ENCODE peak calls at places on chromosomes 16 and 17, in six cellular contexts. One of them, this sample, is unnamed.

GRCh38 chr17:30232015-30232821 is 3.3 kb downstream of the SLC6A4 start:
- DNase-seq in prostate gland: no peak
- DNase-seq in sigmoid colon: no peak
- DNase-seq in GM23338: no peak
- DNase-seq in transverse colon: no peak
- DNase-seq in H1: no peak
- DNase-seq in this sample: no peak

GRCh38 chr16:85350973-85351372 is 238.7 kb upstream of the CIBAR2 start:
- DNase-seq in prostate gland: peak; percentile 98
- DNase-seq in sigmoid colon: peak; percentile 98
- DNase-seq in GM23338: no peak
- DNase-seq in transverse colon: peak; percentile 93
- DNase-seq in H1: no peak
- DNase-seq in this sample: no peak

GRCh38 chr16:85171809-85172464 is 59.7 kb upstream of the CIBAR2 start:
- DNase-seq in prostate gland: no peak
- DNase-seq in sigmoid colon: no peak
- DNase-seq in GM23338: no peak
- DNase-seq in transverse colon: no peak
- DNase-seq in H1: no peak
- DNase-seq in this sample: no peak

GRCh38 chr16:13143551-13143950 is 242.2 kb downstream of the SHISA9 start:
- DNase-seq in prostate gland: no peak
- DNase-seq in sigmoid colon: no peak
- DNase-seq in GM23338: no peak
- DNase-seq in transverse colon: no peak
- DNase-seq in H1: no peak
- DNase-seq in this sample: no peak

GRCh38 chr17:63550816-63551639 is 751 bp downstream of the DCAF7 start:
- DNase-seq in prostate gland: no peak
- DNase-seq in sigmoid colon: no peak
- DNase-seq in GM23338: peak; percentile 56
- DNase-seq in transverse colon: peak; percentile 23
- DNase-seq in H1: no peak
- DNase-seq in this sample: no peak

GRCh38 chr16:31108035-31108793 is at the start of gene BCKDK:
- DNase-seq in prostate gland: peak; percentile 39
- DNase-seq in sigmoid colon: peak; percentile 88
- DNase-seq in GM23338: peak; percentile 85
- DNase-seq in transverse colon: peak; percentile 77
- DNase-seq in H1: no peak
- DNase-seq in this sample: peak; percentile 95

GRCh38 chr16:234468-235305 is at the start of gene FAM234A:
- DNase-seq in prostate gland: peak; percentile 94
- DNase-seq in sigmoid colon: peak; percentile 97
- DNase-seq in GM23338: peak; percentile 98
- DNase-seq in transverse colon: peak; percentile 96
- DNase-seq in H1: peak; percentile 68
- DNase-seq in this sample: peak; percentile 92

GRCh38 chr16:65698943-65699342 is 577.1 kb upstream of the CDH11 start:
- DNase-seq in prostate gland: no peak
- DNase-seq in sigmoid colon: no peak
- DNase-seq in GM23338: no peak
- DNase-seq in transverse colon: no peak
- DNase-seq in H1: no peak
- DNase-seq in this sample: no peak

GRCh38 chr17:56629450-56630187 is 36.1 kb downstream of the NOG start:
- DNase-seq in prostate gland: no peak
- DNase-seq in sigmoid colon: no peak
- DNase-seq in GM23338: peak; percentile 83
- DNase-seq in transverse colon: no peak
- DNase-seq in H1: peak; percentile 29
- DNase-seq in this sample: no peak

GRCh38 chr16:56488035-56488434 is 31.8 kb downstream of the BBS2 start:
- DNase-seq in prostate gland: no peak
- DNase-seq in sigmoid colon: no peak
- DNase-seq in GM23338: no peak
- DNase-seq in transverse colon: no peak
- DNase-seq in H1: no peak
- DNase-seq in this sample: no peak

GRCh38 chr16:55571191-55571897 is 4.9 kb downstream of the CAPNS2 start:
- DNase-seq in prostate gland: no peak
- DNase-seq in sigmoid colon: peak; percentile 18
- DNase-seq in GM23338: no peak
- DNase-seq in transverse colon: no peak
- DNase-seq in H1: no peak
- DNase-seq in this sample: no peak

GRCh38 chr17:80969030-80969673 is 22.5 kb upstream of the CHMP6 start:
- DNase-seq in prostate gland: no peak
- DNase-seq in sigmoid colon: no peak
- DNase-seq in GM23338: no peak
- DNase-seq in transverse colon: no peak
- DNase-seq in H1: no peak
- DNase-seq in this sample: no peak

GRCh38 chr17:76893623-76894358 is 25.6 kb downstream of the MGAT5B start:
- DNase-seq in prostate gland: no peak
- DNase-seq in sigmoid colon: no peak
- DNase-seq in GM23338: no peak
- DNase-seq in transverse colon: no peak
- DNase-seq in H1: no peak
- DNase-seq in this sample: no peak

GRCh38 chr17:1299729-1300579 is 20.5 kb downstream of the TRARG1 start:
- DNase-seq in prostate gland: no peak
- DNase-seq in sigmoid colon: no peak
- DNase-seq in GM23338: no peak
- DNase-seq in transverse colon: no peak
- DNase-seq in H1: no peak
- DNase-seq in this sample: no peak

GRCh38 chr16:4214215-4214621 is 27.7 kb downstream of the SRL start:
- DNase-seq in prostate gland: no peak
- DNase-seq in sigmoid colon: no peak
- DNase-seq in GM23338: no peak
- DNase-seq in transverse colon: peak; percentile 15
- DNase-seq in H1: peak; percentile 17
- DNase-seq in this sample: no peak

DNA sequence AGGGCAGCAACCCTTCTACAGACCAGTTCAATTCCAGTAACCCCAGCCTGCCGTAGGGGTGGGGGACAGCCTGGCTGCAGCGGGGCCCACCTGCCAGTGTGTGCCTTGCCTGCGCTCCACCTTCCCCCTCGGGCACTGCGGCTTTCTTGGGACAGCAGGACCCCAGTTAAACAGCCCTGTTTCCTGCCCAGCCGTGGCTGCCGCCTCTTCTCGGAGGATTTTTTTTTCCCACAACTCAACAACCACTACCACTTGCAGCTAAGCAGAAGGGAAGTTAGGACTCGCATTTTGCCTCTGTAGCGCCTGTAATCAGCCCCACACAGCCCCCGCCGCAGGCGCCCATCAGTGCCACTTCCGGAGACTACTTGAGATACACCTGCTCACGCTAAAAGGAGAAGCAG is 76.1 kb downstream of the RAI1 start:
- DNase-seq in prostate gland: no peak
- DNase-seq in sigmoid colon: no peak
- DNase-seq in GM23338: no peak
- DNase-seq in transverse colon: no peak
- DNase-seq in H1: no peak
- DNase-seq in this sample: no peak
- TF ChIP-seq POLR2AphosphoS5 in prostate gland: no peak
- TF ChIP-seq POLR2AphosphoS5 in sigmoid colon: no peak
- TF ChIP-seq POLR2AphosphoS5 in GM23338: no peak
- TF ChIP-seq POLR2AphosphoS5 in transverse colon: no peak
- TF ChIP-seq POLR2AphosphoS5 in H1: no peak
- TF ChIP-seq POLR2AphosphoS5 in this sample: no peak

GRCh38 chr17:55284944-55285339 is 20.2 kb downstream of the HLF start:
- DNase-seq in prostate gland: no peak
- DNase-seq in sigmoid colon: no peak
- DNase-seq in GM23338: no peak
- DNase-seq in transverse colon: no peak
- DNase-seq in H1: no peak
- DNase-seq in this sample: no peak

GRCh38 chr17:55284001-55284884 is 19.5 kb downstream of the HLF start:
- DNase-seq in prostate gland: no peak
- DNase-seq in sigmoid colon: no peak
- DNase-seq in GM23338: no peak
- DNase-seq in transverse colon: no peak
- DNase-seq in H1: no peak
- DNase-seq in this sample: no peak

GRCh38 chr17:55282379-55282702 is 17.6 kb downstream of the HLF start:
- DNase-seq in prostate gland: no peak
- DNase-seq in sigmoid colon: no peak
- DNase-seq in GM23338: no peak
- DNase-seq in transverse colon: no peak
- DNase-seq in H1: no peak
- DNase-seq in this sample: no peak

GRCh38 chr17:55281592-55282378 is 17.0 kb downstream of the HLF start:
- DNase-seq in prostate gland: no peak
- DNase-seq in sigmoid colon: no peak
- DNase-seq in GM23338: no peak
- DNase-seq in transverse colon: no peak
- DNase-seq in H1: no peak
- DNase-seq in this sample: no peak

DNA sequence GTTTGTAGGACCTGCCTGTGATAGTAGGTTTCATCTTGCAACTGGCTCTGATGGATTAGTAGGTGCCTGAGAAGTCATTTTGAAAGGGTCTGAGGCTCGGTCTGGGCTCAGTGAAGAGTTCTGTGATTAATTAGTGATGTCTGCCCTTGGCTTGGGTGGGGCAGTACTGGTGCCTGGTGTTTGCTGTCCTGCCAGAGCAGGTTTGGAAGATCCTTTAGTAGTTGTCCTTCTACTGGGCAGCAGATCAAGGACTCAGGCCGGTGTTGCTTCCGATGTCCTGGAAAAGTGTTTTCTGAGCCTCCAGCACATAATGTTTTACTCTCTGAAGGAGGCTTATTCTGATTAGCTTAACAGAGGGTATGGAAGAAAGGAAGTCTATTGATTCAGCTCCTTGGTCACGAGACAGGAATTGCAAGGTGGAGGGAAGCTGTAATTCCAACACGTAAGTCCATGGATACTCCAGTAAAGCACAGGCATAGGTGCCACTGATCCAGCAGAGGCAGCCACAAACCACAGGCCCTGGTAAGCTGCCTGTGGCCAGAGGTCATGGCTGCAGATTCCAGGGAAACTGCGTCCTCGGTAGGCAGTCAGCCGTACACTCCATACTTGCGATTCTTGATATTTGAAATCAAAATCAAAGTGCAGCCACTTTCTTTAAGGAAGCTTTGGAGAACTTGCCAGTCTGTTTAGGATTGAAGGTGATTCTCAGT is 18.7 kb downstream of the HLF start:
- DNase-seq in prostate gland: no peak
- DNase-seq in sigmoid colon: no peak
- DNase-seq in GM23338: no peak
- DNase-seq in transverse colon: no peak
- DNase-seq in H1: no peak
- DNase-seq in this sample: no peak
- TF ChIP-seq POLR2AphosphoS5 in prostate gland: no peak
- TF ChIP-seq POLR2AphosphoS5 in sigmoid colon: no peak
- TF ChIP-seq POLR2AphosphoS5 in GM23338: no peak
- TF ChIP-seq POLR2AphosphoS5 in transverse colon: no peak
- TF ChIP-seq POLR2AphosphoS5 in H1: no peak
- TF ChIP-seq POLR2AphosphoS5 in this sample: no peak

DNA sequence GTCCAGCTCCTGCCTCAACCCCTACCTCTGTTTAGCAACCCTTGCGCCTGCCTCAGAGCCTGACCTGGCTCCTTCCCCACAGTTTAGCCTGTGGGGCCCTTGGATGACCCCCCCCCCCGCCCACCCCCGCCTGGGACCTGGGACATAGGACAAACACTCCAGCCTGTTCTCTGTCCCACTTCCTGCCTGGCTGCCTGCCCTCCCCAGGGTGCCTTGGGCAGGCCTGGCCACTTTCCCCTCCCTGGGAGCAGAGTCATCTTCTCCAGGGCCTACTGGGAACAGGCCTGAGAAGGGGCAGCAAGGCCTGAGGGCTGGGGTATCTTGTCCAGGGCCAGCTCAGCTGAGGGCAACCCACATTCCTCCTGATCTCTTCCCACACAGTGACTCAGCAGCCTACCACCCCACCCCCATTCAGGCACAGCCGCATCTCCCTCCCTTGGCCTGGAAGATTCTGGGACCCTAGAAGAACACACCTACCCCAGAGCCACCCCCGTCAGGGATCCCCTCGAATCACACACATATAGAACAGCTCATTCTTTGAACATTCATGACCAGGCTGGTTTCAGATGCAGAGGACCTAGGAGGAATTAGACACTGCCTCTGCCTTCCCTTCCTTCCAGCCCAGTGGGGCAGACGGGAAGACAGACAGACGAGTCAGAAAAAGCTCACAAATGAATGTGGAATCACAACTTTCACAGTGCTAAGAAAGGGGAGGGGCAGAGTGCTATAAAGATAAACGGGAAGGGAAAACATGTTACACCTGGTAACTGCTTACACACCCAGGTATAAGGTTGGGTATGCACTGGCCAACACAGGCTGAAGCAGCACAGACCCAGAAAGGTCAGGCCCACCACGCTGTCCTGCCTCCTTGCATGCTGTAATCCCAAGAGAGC is 6.0 kb downstream of the FHOD1 start:
- DNase-seq in prostate gland: peak; percentile 73
- DNase-seq in sigmoid colon: no peak
- DNase-seq in GM23338: peak; percentile 36
- DNase-seq in transverse colon: peak; percentile 77
- DNase-seq in H1: no peak
- DNase-seq in this sample: no peak
- TF ChIP-seq POLR2AphosphoS5 in prostate gland: peak; percentile 49
- TF ChIP-seq POLR2AphosphoS5 in sigmoid colon: no peak
- TF ChIP-seq POLR2AphosphoS5 in GM23338: no peak
- TF ChIP-seq POLR2AphosphoS5 in transverse colon: peak; percentile 52
- TF ChIP-seq POLR2AphosphoS5 in H1: no peak
- TF ChIP-seq POLR2AphosphoS5 in this sample: no peak

GRCh38 chr17:47905221-47905733 is 9.2 kb downstream of the SP2 start:
- DNase-seq in prostate gland: peak; percentile 74
- DNase-seq in sigmoid colon: peak; percentile 91
- DNase-seq in GM23338: no peak
- DNase-seq in transverse colon: peak; percentile 45
- DNase-seq in H1: no peak
- DNase-seq in this sample: no peak
- TF ChIP-seq POLR2AphosphoS5 in prostate gland: peak; percentile 59
- TF ChIP-seq POLR2AphosphoS5 in sigmoid colon: no peak
- TF ChIP-seq POLR2AphosphoS5 in GM23338: no peak
- TF ChIP-seq POLR2AphosphoS5 in transverse colon: peak; percentile 8
- TF ChIP-seq POLR2AphosphoS5 in H1: no peak
- TF ChIP-seq POLR2AphosphoS5 in this sample: no peak

DNA sequence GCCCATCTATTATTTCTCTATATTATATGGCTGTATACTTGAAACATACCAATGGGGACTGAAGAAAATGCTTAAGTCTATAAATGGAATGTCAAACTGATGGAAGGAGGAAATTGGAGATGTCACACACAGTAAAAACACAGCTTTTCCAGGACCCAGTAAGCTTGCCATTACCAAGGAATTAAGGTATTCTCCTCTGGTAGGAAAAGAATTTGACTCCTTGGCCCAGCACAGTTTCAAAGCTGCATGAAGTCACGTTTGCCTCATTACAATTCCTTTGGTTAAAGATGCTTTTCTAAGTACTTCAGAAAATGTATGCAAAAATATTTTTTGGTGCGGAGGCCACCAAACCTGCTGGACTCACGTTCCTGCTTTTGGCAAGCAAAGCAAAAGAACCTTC is 48.5 kb downstream of the CDH13 start:
- DNase-seq in prostate gland: no peak
- DNase-seq in sigmoid colon: no peak
- DNase-seq in GM23338: no peak
- DNase-seq in transverse colon: no peak
- DNase-seq in H1: no peak
- DNase-seq in this sample: no peak
- TF ChIP-seq POLR2AphosphoS5 in prostate gland: no peak
- TF ChIP-seq POLR2AphosphoS5 in sigmoid colon: no peak
- TF ChIP-seq POLR2AphosphoS5 in GM23338: no peak
- TF ChIP-seq POLR2AphosphoS5 in transverse colon: no peak
- TF ChIP-seq POLR2AphosphoS5 in H1: no peak
- TF ChIP-seq POLR2AphosphoS5 in this sample: no peak